ENCODE peak calls at places on chromosome 15, in eight cellular contexts. D is effector memory CD4-positive, alpha-beta T cell; E is astrocyte; M is aorta; R is esophagus muscularis mucosa; K is uterus; J is RWPE1; H is H9. G is an unnamed sample.

GRCh38 chr15:97745481-97746071 is 214.9 kb upstream of the ARRDC4 start:
- DNase-seq in D (no peak), E (no peak), M (no peak), R (no peak), K (no peak), J (peak), H (peak), G (no peak)

GRCh38 chr15:87741350-87741749 is 515.2 kb downstream of the NTRK3 start:
- DNase-seq in D (no peak), E (no peak), M (no peak), R (no peak), K (no peak), J (no peak), H (no peak), G (no peak)

GRCh38 chr15:25091421-25092158 is 136.8 kb downstream of the SNRPN start:
- DNase-seq in D (no peak), E (no peak), M (no peak), R (peak), K (no peak), J (no peak), H (peak), G (no peak)

GRCh38 chr15:42107483-42107882 is 13.1 kb upstream of the PLA2G4D start:
- DNase-seq in D (no peak), E (no peak), M (no peak), R (no peak), K (no peak), J (no peak), H (no peak), G (no peak)

GRCh38 chr15:42679285-42680141 is 57.4 kb downstream of the CDAN1 start:
- DNase-seq in D (no peak), E (no peak), M (no peak), R (no peak), K (no peak), J (peak), H (no peak), G (no peak)

GRCh38 chr15:70752142-70752754 is 11.1 kb downstream of the UACA start:
- DNase-seq in D (no peak), E (no peak), M (no peak), R (no peak), K (peak), J (no peak), H (no peak), G (no peak)

GRCh38 chr15:28075482-28076029 is 23.6 kb downstream of the OCA2 start:
- DNase-seq in D (no peak), E (no peak), M (no peak), R (no peak), K (no peak), J (no peak), H (no peak), G (no peak)

GRCh38 chr15:83854314-83854713 is 200.4 kb downstream of the ADAMTSL3 start:
- DNase-seq in D (no peak), E (no peak), M (no peak), R (no peak), K (no peak), J (peak), H (no peak), G (no peak)

GRCh38 chr15:66210684-66211083 is 42.9 kb downstream of the MEGF11 start:
- DNase-seq in D (no peak), E (no peak), M (no peak), R (no peak), K (no peak), J (no peak), H (no peak), G (no peak)

GRCh38 chr15:90358124-90359033 is 6.3 kb downstream of the ZNF774 start:
- DNase-seq in D (no peak), E (peak), M (no peak), R (no peak), K (no peak), J (no peak), H (no peak), G (no peak)

GRCh38 chr15:38029741-38030140 is 95.3 kb downstream of the TMCO5A start:
- DNase-seq in D (no peak), E (peak), M (no peak), R (no peak), K (no peak), J (no peak), H (no peak), G (no peak)

GRCh38 chr15:63905131-63905530 is 71.4 kb upstream of the HERC1 start:
- DNase-seq in D (no peak), E (no peak), M (no peak), R (no peak), K (no peak), J (no peak), H (no peak), G (no peak)

GRCh38 chr15:72042865-72043264 is 75.1 kb downstream of the MYO9A start:
- DNase-seq in D (no peak), E (no peak), M (no peak), R (no peak), K (no peak), J (no peak), H (no peak), G (no peak)

GRCh38 chr15:89812126-89812846 is 2.4 kb downstream of the ANPEP start:
- DNase-seq in D (no peak), E (no peak), M (peak), R (no peak), K (no peak), J (peak), H (no peak), G (no peak)

GRCh38 chr15:88704791-88705768 is 66.3 kb downstream of the ISG20 start:
- DNase-seq in D (no peak), E (peak), M (peak), R (no peak), K (peak), J (no peak), H (peak), G (peak)

GRCh38 chr15:83581381-83581780 is 72.5 kb upstream of the ADAMTSL3 start:
- DNase-seq in D (no peak), E (peak), M (no peak), R (no peak), K (no peak), J (peak), H (no peak), G (no peak)

GRCh38 chr15:47794266-47794914 is 77.1 kb downstream of the SEMA6D start:
- DNase-seq in D (no peak), E (no peak), M (no peak), R (peak), K (no peak), J (peak), H (no peak), G (no peak)

GRCh38 chr15:68465861-68466560 is 34.0 kb upstream of the ITGA11 start:
- DNase-seq in D (no peak), E (no peak), M (no peak), R (peak), K (peak), J (no peak), H (no peak), G (no peak)

GRCh38 chr15:48966595-48967301 is 3.0 kb upstream of the SHC4 start:
- DNase-seq in D (no peak), E (peak), M (no peak), R (peak), K (no peak), J (no peak), H (no peak), G (no peak)

GRCh38 chr15:79130535-79131130 is 40.1 kb upstream of the RASGRF1 start:
- DNase-seq in D (no peak), E (no peak), M (no peak), R (no peak), K (no peak), J (peak), H (no peak), G (no peak)

GRCh38 chr15:98959640-98960007 is 48.0 kb downstream of the PGPEP1L start:
- DNase-seq in D (no peak), E (no peak), M (no peak), R (no peak), K (no peak), J (no peak), H (no peak), G (no peak)

GRCh38 chr15:52284164-52284563 is 11.4 kb downstream of the MYO5C start:
- DNase-seq in D (no peak), E (peak), M (no peak), R (no peak), K (no peak), J (peak), H (no peak), G (no peak)

GRCh38 chr15:55564347-55565145 is 23.6 kb downstream of the PYGO1 start:
- DNase-seq in D (no peak), E (peak), M (no peak), R (no peak), K (no peak), J (no peak), H (peak), G (no peak)

GRCh38 chr15:63933522-63933921 is 99.8 kb upstream of the HERC1 start:
- DNase-seq in D (no peak), E (no peak), M (no peak), R (no peak), K (no peak), J (no peak), H (no peak), G (no peak)

GRCh38 chr15:20344601-20345400 is 196.8 kb downstream of the GOLGA6L6 start:
- DNase-seq in D (no peak), E (no peak), M (peak), R (peak), K (no peak), J (no peak), H (peak), G (no peak)

GRCh38 chr15:41620536-41621199 is 39.5 kb upstream of the MGA start:
- DNase-seq in D (no peak), E (no peak), M (no peak), R (no peak), K (no peak), J (no peak), H (peak), G (no peak)

GRCh38 chr15:40981186-40981585 is 27.9 kb downstream of the CHAC1 start:
- DNase-seq in D (no peak), E (no peak), M (no peak), R (no peak), K (no peak), J (no peak), H (no peak), G (no peak)

GRCh38 chr15:68791431-68792283 is 29.0 kb downstream of the ANP32A start:
- DNase-seq in D (peak), E (no peak), M (no peak), R (no peak), K (no peak), J (no peak), H (peak), G (no peak)

GRCh38 chr15:36867436-36867835 is 232.9 kb downstream of the MEIS2 start:
- DNase-seq in D (no peak), E (no peak), M (no peak), R (no peak), K (no peak), J (no peak), H (no peak), G (no peak)

GRCh38 chr15:36888018-36888992 is 212.0 kb downstream of the MEIS2 start:
- DNase-seq in D (no peak), E (peak), M (peak), R (no peak), K (peak), J (no peak), H (no peak), G (no peak)

GRCh38 chr15:90059208-90059985 is 42.9 kb downstream of the IDH2 start:
- DNase-seq in D (peak), E (no peak), M (peak), R (no peak), K (no peak), J (no peak), H (peak), G (no peak)

GRCh38 chr15:43911235-43911661 is 84.4 kb downstream of the WDR76 start:
- DNase-seq in D (no peak), E (peak), M (peak), R (no peak), K (no peak), J (no peak), H (no peak), G (peak)

GRCh38 chr15:68158046-68158628 is 47.0 kb downstream of the CALML4 start:
- DNase-seq in D (no peak), E (peak), M (no peak), R (no peak), K (no peak), J (no peak), H (no peak), G (no peak)

GRCh38 chr15:88083828-88084760 is 172.4 kb downstream of the NTRK3 start:
- DNase-seq in D (no peak), E (peak), M (peak), R (no peak), K (peak), J (no peak), H (no peak), G (no peak)

GRCh38 chr15:76196286-76196948 is 114.9 kb downstream of the ETFA start:
- DNase-seq in D (no peak), E (peak), M (peak), R (no peak), K (peak), J (peak), H (no peak), G (no peak)

GRCh38 chr15:29889545-29890329 is 67.5 kb upstream of the TJP1 start:
- DNase-seq in D (no peak), E (no peak), M (no peak), R (no peak), K (no peak), J (no peak), H (peak), G (no peak)

GRCh38 chr15:80550219-80550909 is 144.7 kb upstream of the ABHD17C start:
- DNase-seq in D (no peak), E (peak), M (no peak), R (peak), K (no peak), J (peak), H (no peak), G (no peak)

GRCh38 chr15:60479361-60479684 is 381 bp upstream of the ICE2 start:
- DNase-seq in D (no peak), E (no peak), M (no peak), R (no peak), K (no peak), J (no peak), H (no peak), G (no peak)

GRCh38 chr15:60480888-60481287 is 1.9 kb upstream of the ICE2 start:
- DNase-seq in D (no peak), E (no peak), M (no peak), R (no peak), K (no peak), J (no peak), H (no peak), G (no peak)

GRCh38 chr15:60478633-60479360 is at the start of gene ICE2:
- DNase-seq in D (peak), E (peak), M (peak), R (peak), K (peak), J (peak), H (peak), G (peak)

GRCh38 chr15:60479711-60480110 is 769 bp upstream of the ICE2 start:
- DNase-seq in D (no peak), E (no peak), M (no peak), R (no peak), K (no peak), J (no peak), H (no peak), G (no peak)

DNA sequence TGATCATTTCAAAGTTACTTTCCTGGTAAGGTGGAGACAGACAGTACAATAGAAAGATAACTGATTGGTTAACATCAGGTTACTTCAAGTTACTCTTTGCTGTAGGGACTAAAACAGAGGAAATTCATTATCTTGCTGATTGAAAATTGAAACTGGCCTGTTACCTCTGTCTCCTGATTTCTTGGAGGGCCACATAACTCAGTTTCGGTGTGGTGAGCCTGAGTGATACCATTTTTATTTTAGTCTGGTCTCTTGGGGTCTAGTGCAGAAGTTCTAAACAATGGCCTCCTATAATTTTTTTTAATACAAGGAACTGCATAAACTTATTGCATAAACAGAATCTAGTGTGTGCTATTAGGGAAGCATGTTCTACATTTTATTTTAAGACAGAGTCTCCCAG is 1.2 kb upstream of the ICE2 start:
- DNase-seq in D (no peak), E (no peak), M (no peak), R (no peak), K (no peak), J (no peak), H (no peak), G (no peak)
- H3K27ac ChIP-seq in D (peak), E (no peak), M (no peak), R (peak), K (no peak), J (no peak), H (no peak), G (no peak)

GRCh38 chr15:73681856-73682596 is 2.2 kb upstream of the CD276 start:
- DNase-seq in D (no peak), E (no peak), M (no peak), R (no peak), K (no peak), J (no peak), H (no peak), G (no peak)
- H3K27ac ChIP-seq in D (no peak), E (no peak), M (no peak), R (peak), K (no peak), J (no peak), H (no peak), G (no peak)

DNA sequence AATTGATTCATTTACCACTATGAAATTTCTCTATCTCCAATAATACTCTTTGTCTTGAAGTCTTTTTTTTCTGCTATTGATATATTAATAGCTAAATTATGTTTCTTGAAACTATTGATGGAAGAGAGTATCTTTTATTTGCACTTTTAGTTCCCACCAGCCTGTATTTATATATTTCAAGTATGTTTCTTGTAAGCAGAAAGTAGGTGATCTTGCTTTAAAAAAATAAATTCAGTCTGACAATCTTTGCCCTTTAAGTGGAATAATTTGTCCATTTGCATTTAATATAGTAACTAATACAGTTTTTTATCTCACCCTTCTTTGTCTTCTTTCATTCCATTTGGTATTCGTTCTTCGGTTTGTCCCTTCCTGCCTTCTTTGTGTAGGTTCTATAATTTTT is 790.5 kb downstream of the MCTP2 start:
- DNase-seq in D (no peak), E (no peak), M (no peak), R (no peak), K (no peak), J (no peak), H (no peak), G (no peak)
- H3K27ac ChIP-seq in D (no peak), E (no peak), M (no peak), R (no peak), K (no peak), J (no peak), H (no peak), G (no peak)

GRCh38 chr15:58568157-58568571 is 136.4 kb downstream of the LIPC start:
- DNase-seq in D (no peak), E (no peak), M (peak), R (peak), K (no peak), J (no peak), H (no peak), G (no peak)
- H3K27ac ChIP-seq in D (no peak), E (no peak), M (no peak), R (no peak), K (no peak), J (no peak), H (no peak), G (no peak)

GRCh38 chr15:78107471-78107870 is 15.1 kb downstream of the SH2D7 start:
- DNase-seq in D (no peak), E (no peak), M (peak), R (no peak), K (no peak), J (no peak), H (no peak), G (no peak)
- H3K27ac ChIP-seq in D (no peak), E (no peak), M (no peak), R (no peak), K (no peak), J (no peak), H (no peak), G (no peak)

GRCh38 chr15:91885054-91885453 is 31.5 kb downstream of the SLCO3A1 start:
- DNase-seq in D (no peak), E (no peak), M (no peak), R (no peak), K (no peak), J (no peak), H (peak), G (no peak)
- H3K27ac ChIP-seq in D (no peak), E (no peak), M (no peak), R (peak), K (no peak), J (no peak), H (no peak), G (peak)

DNA sequence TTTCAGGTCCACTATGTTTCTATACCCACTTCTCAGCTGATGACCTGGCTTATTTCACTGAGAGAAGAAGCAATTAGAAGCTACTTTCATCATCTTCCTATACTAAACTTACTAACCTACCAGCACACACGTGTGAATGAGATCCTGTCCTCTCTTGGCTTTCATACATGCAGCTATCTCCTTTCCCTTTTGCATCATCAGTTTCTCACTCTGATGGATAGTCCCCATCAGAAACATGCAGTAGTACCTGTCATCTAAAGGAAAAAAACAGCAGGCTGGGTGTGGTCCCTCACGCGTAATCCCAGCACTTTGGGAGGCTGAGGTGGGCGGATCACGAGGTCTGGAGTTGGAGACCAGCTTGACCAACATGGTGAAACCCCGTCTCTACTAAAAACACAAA is 237.6 kb upstream of the C2CD4B start:
- DNase-seq in D (no peak), E (no peak), M (no peak), R (no peak), K (no peak), J (no peak), H (no peak), G (no peak)
- H3K27ac ChIP-seq in D (no peak), E (no peak), M (no peak), R (peak), K (no peak), J (peak), H (no peak), G (no peak)